ENCODE peak calls at places on chromosomes 1 and 21, in ten cellular contexts. W, J, T, F, A, Z, U, R, C and P are unnamed samples.

GRCh38 chr1:37794372-37795339 is 1.0 kb downstream of the MANEAL start:
- DNase-seq in J (peak; percentile 50), Z (peak; percentile 17), C (no peak), W (peak; percentile 27), T (no peak), U (no peak), R (peak; percentile 43), F (peak; percentile 23), A (peak; percentile 16), P (peak; percentile 30)

GRCh38 chr1:89942825-89943658 is 51.9 kb upstream of the ZNF326 start:
- DNase-seq in R (no peak), Z (no peak), W (peak; percentile 57), U (no peak), J (no peak), C (no peak), A (no peak), T (no peak), F (no peak), P (no peak)

GRCh38 chr1:46529031-46529630 is 22.3 kb downstream of the KNCN start:
- DNase-seq in U (no peak), C (no peak), A (no peak), Z (no peak), R (no peak), W (no peak), T (no peak), J (no peak), F (no peak), P (no peak)

GRCh38 chr1:207084241-207084640 is 4.4 kb upstream of the C4BPB start:
- DNase-seq in U (no peak), W (no peak), Z (no peak), J (no peak), C (no peak), T (no peak), R (no peak), F (no peak), A (no peak), P (no peak)

GRCh38 chr1:109658533-109659051 is 2.7 kb downstream of the GSTM4 start:
- DNase-seq in F (no peak), W (no peak), J (no peak), U (no peak), R (no peak), T (no peak), A (no peak), C (no peak), Z (no peak), P (no peak)

GRCh38 chr21:25791321-25791720 is 56.5 kb downstream of the GABPA start:
- DNase-seq in T (no peak), W (peak; percentile 6), U (no peak), A (no peak), J (no peak), F (no peak), C (no peak), R (no peak), Z (no peak), P (no peak)

GRCh38 chr1:26626994-26627393 is 68.8 kb upstream of the ARID1A start:
- DNase-seq in W (no peak), T (no peak), R (no peak), F (no peak), C (no peak), U (no peak), J (no peak), Z (no peak), A (no peak), P (no peak)

GRCh38 chr1:198201956-198202784 is 45.4 kb downstream of the NEK7 start:
- DNase-seq in C (no peak), R (peak; percentile 10), T (no peak), A (no peak), Z (no peak), U (no peak), F (no peak), J (no peak), W (no peak), P (no peak)

GRCh38 chr21:43187715-43188114 is 18.9 kb downstream of the CRYAA start:
- DNase-seq in C (no peak), W (no peak), U (no peak), R (no peak), J (peak; percentile 29), A (no peak), F (no peak), T (no peak), Z (no peak), P (no peak)

GRCh38 chr21:33543505-33544129 is 779 bp downstream of the SON start:
- DNase-seq in C (no peak), R (no peak), Z (peak; percentile 78), T (peak; percentile 44), W (no peak), U (no peak), A (peak; percentile 75), J (peak; percentile 86), F (no peak), P (peak; percentile 54)

GRCh38 chr1:53359225-53359933 is 31.5 kb upstream of the LRP8 start:
- DNase-seq in J (peak; percentile 34), W (no peak), R (no peak), C (no peak), Z (no peak), T (no peak), A (no peak), F (no peak), U (no peak), P (no peak)

GRCh38 chr1:110425611-110426152 is 18.2 kb upstream of the LAMTOR5 start:
- DNase-seq in R (no peak), F (peak; percentile 72), W (no peak), A (no peak), Z (no peak), U (no peak), J (no peak), T (no peak), C (peak; percentile 67), P (no peak)

GRCh38 chr1:162822391-162823200 is 32.1 kb downstream of the HSD17B7 start:
- DNase-seq in R (no peak), T (peak; percentile 66), W (peak; percentile 82), F (peak; percentile 22), Z (peak; percentile 72), A (peak; percentile 51), C (peak; percentile 6), J (peak; percentile 66), U (no peak), P (peak; percentile 63)

GRCh38 chr21:40567511-40567910 is 279.4 kb downstream of the DSCAM start:
- DNase-seq in C (no peak), R (no peak), F (no peak), U (no peak), J (no peak), Z (no peak), A (no peak), W (peak; percentile 84), T (no peak), P (no peak)

GRCh38 chr1:205061227-205061626 is 18.2 kb downstream of the CNTN2 start:
- DNase-seq in C (no peak), A (no peak), W (no peak), F (no peak), Z (no peak), J (no peak), U (no peak), R (no peak), T (no peak), P (no peak)

GRCh38 chr1:995665-996633 is 3.9 kb downstream of the HES4 start:
- DNase-seq in F (peak; percentile 29), C (no peak), T (no peak), J (peak; percentile 53), Z (no peak), R (no peak), U (no peak), A (no peak), W (no peak), P (peak; percentile 11)

GRCh38 chr1:17922833-17923232 is 167.7 kb downstream of the ACTL8 start:
- DNase-seq in J (peak; percentile 65), T (peak; percentile 30), A (peak; percentile 31), F (peak; percentile 39), C (no peak), W (peak; percentile 68), R (no peak), U (peak; percentile 31), Z (peak; percentile 72), P (peak; percentile 60)

GRCh38 chr1:240169188-240169587 is 77.5 kb downstream of the FMN2 start:
- DNase-seq in R (no peak), Z (no peak), U (no peak), F (no peak), A (no peak), J (no peak), W (peak; percentile 33), C (no peak), T (no peak), P (peak; percentile 12)

GRCh38 chr1:212402876-212403275 is 11.8 kb downstream of the PACC1 start:
- DNase-seq in J (no peak), A (no peak), F (no peak), Z (no peak), U (no peak), C (no peak), W (no peak), T (no peak), R (no peak), P (no peak)

GRCh38 chr1:172373864-172374263 is 46.6 kb upstream of the C1orf105 start:
- DNase-seq in T (no peak), C (no peak), R (no peak), F (no peak), W (no peak), U (no peak), J (no peak), A (no peak), Z (no peak), P (no peak)

GRCh38 chr1:12230549-12231275 is 882 bp downstream of the VPS13D start:
- DNase-seq in J (peak; percentile 55), F (peak; percentile 77), T (no peak), C (peak; percentile 11), Z (peak; percentile 36), W (peak; percentile 29), R (no peak), A (peak; percentile 19), U (peak; percentile 43), P (peak; percentile 69)

GRCh38 chr1:48687271-48688045 is 89.2 kb downstream of the BEND5 start:
- DNase-seq in R (no peak), U (no peak), A (no peak), Z (no peak), W (peak; percentile 8), C (no peak), T (no peak), J (no peak), F (no peak), P (no peak)

GRCh38 chr1:8862528-8862927 is 16.0 kb downstream of the ENO1 start:
- DNase-seq in T (no peak), R (no peak), J (peak; percentile 72), W (peak; percentile 81), C (no peak), F (no peak), A (peak; percentile 31), Z (peak; percentile 76), U (no peak), P (peak; percentile 69)

GRCh38 chr21:45427331-45428271 is 22.6 kb downstream of the COL18A1 start:
- DNase-seq in R (no peak), W (peak; percentile 97), J (no peak), T (no peak), A (peak; percentile 78), Z (peak; percentile 66), C (no peak), F (no peak), U (no peak), P (peak; percentile 85)

GRCh38 chr21:45974073-45975016 is 7.2 kb upstream of the COL6A1 start:
- DNase-seq in T (peak; percentile 23), Z (peak; percentile 52), U (peak; percentile 32), W (peak; percentile 92), A (peak; percentile 38), J (peak; percentile 84), C (no peak), R (no peak), F (peak; percentile 78), P (peak; percentile 66)

GRCh38 chr1:220368352-220369265 is 96.4 kb upstream of the RAB3GAP2 start:
- DNase-seq in T (no peak), J (no peak), C (no peak), Z (no peak), W (peak; percentile 89), U (no peak), F (peak; percentile 35), A (peak; percentile 56), R (no peak), P (peak; percentile 33)

GRCh38 chr21:46096997-46097825 is 701 bp upstream of the COL6A2 start:
- DNase-seq in Z (peak; percentile 39), J (peak; percentile 52), R (peak; percentile 9), F (peak; percentile 43), C (no peak), T (no peak), U (no peak), A (no peak), W (no peak), P (no peak)

GRCh38 chr1:59232209-59232608 is 64.7 kb upstream of the FGGY start:
- DNase-seq in T (peak; percentile 85), C (no peak), W (no peak), F (no peak), R (no peak), J (no peak), A (no peak), Z (no peak), U (no peak), P (no peak)